ENCODE peak calls at places on chromosomes 2 and 18, in four cellular contexts. E is Peyer's patch, U is AG09309, W is transverse colon. K is an unnamed sample.

GRCh38 chr2:199057936-199058335 is 399.8 kb downstream of the SATB2 start:
- DNase-seq in E (no peak), W (no peak), U (no peak), K (no peak)

GRCh38 chr2:106575955-106576354 is 88.8 kb downstream of the CD8B2 start:
- DNase-seq in E (no peak), W (no peak), U (peak; percentile 16), K (peak; percentile 66)

GRCh38 chr2:26590960-26591618 is 50.1 kb downstream of the CIB4 start:
- DNase-seq in E (peak; percentile 25), W (no peak), U (no peak), K (peak; percentile 12)

GRCh38 chr2:237687666-237688065 is 60.3 kb downstream of the LRRFIP1 start:
- DNase-seq in U (peak; percentile 99), E (no peak), W (peak; percentile 83), K (peak; percentile 59)

GRCh38 chr2:37837576-37838335 is 87.3 kb upstream of the RMDN2 start:
- DNase-seq in W (peak; percentile 54), E (no peak), U (no peak), K (no peak)

GRCh38 chr2:203936535-203936934 is at the start of gene ICOS:
- DNase-seq in E (no peak), W (no peak), U (no peak), K (no peak)

GRCh38 chr2:99619211-99619610 is 129.4 kb upstream of the REV1 start:
- DNase-seq in U (no peak), E (no peak), W (no peak), K (no peak)

GRCh38 chr2:227453810-227454209 is 18.1 kb upstream of the AGFG1 start:
- DNase-seq in U (no peak), W (no peak), E (no peak), K (no peak)

GRCh38 chr2:222203031-222203430 is 95.8 kb downstream of the PAX3 start:
- DNase-seq in W (no peak), E (no peak), U (no peak), K (no peak)

GRCh38 chr18:57889841-57890240 is 86.7 kb upstream of the ATP8B1 start:
- DNase-seq in E (no peak), W (no peak), U (no peak), K (no peak)

GRCh38 chr18:76450912-76451421 is 44.1 kb downstream of the ZNF516 start:
- DNase-seq in U (no peak), W (peak; percentile 42), E (peak; percentile 48), K (no peak)

GRCh38 chr18:10950876-10951630 is 198.3 kb downstream of the PIEZO2 start:
- DNase-seq in U (no peak), E (no peak), W (no peak), K (no peak)

GRCh38 chr18:24986611-24987270 is 365.2 kb downstream of the ZNF521 start:
- DNase-seq in W (no peak), E (no peak), U (no peak), K (no peak)

GRCh38 chr2:36387258-36387916 is 31.8 kb downstream of the CRIM1 start:
- DNase-seq in W (no peak), E (no peak), U (no peak), K (no peak)

GRCh38 chr2:149908731-149909690 is 321.4 kb upstream of the MMADHC start:
- DNase-seq in W (no peak), U (no peak), E (no peak), K (no peak)

GRCh38 chr2:215324811-215325210 is 13.0 kb downstream of the ATIC start:
- DNase-seq in U (no peak), W (no peak), E (no peak), K (no peak)

GRCh38 chr18:48831113-48831759 is 119.5 kb downstream of the SMAD7 start:
- DNase-seq in W (no peak), U (no peak), E (no peak), K (no peak)

GRCh38 chr2:5991305-5991968 is 299.3 kb downstream of the SOX11 start:
- DNase-seq in U (no peak), E (no peak), W (no peak), K (no peak)

GRCh38 chr2:230721712-230722111 is 9.1 kb downstream of the CAB39 start:
- DNase-seq in E (no peak), U (no peak), W (no peak), K (no peak)

GRCh38 chr2:102204638-102205037 is 17.8 kb downstream of the IL1RL2 start:
- DNase-seq in E (no peak), U (no peak), W (no peak), K (no peak)

GRCh38 chr2:112541315-112542122 is 746 bp upstream of the POLR1B start:
- DNase-seq in E (peak; percentile 84), W (peak; percentile 67), U (no peak), K (no peak)

GRCh38 chr2:113173563-113174368 is at the start of gene PSD4:
- DNase-seq in E (peak; percentile 70), U (no peak), W (peak; percentile 82), K (peak; percentile 78)

DNA sequence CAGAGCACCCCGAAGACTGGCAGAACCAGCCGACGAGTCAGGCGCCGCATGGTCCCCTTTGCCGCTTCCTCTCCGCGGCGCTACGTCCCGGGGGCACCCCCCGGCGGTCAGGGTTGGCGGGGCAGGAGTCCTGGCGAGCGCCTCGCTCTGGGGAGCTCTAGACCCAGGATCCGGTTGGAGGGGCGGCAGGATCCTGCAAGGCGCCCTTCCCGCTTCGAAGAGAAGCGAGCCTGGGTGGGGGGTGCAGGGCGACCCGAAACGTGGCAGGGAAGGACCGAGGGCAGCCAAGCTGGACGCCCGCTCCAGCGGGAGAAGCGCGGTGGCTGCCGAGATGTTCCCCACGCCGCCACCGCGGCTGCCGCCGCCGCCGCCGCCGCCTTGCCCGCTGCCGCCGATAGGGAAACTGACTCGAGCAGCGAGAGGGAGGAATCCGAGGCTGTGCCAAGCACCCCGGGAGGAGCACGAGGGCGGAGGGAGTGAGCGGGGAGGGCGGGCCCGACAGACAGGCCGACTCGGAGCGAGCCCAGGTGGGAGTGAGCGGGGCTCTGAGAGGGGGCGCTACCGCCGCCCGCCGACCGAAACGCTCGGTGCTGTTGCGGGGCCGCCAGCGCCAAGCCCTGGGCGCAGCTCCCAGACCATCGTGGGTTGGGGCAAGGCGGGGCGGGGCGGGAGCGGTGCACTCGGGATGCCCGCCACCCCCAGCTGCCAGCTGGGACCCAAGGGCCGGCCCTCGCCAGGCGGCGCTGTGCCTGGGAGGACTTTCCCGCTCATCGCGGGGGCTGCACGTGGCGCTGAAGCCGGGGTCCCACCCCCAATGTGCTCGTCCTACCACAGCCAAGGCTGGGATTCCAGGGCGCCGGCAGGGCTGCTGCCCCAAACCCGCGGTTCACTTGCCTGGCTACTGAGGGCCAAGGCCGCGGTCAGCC is at the start of gene GALNT14:
- DNase-seq in U (no peak), E (peak; percentile 84), W (peak; percentile 32), K (peak; percentile 60)
- TF ChIP-seq CTCF in U (peak; percentile 53), E (peak; percentile 24), W (peak; percentile 15), K (peak; percentile 7)

GRCh38 chr2:240640939-240641338 is 15.7 kb downstream of the GPR35 start:
- DNase-seq in U (no peak), E (peak; percentile 76), W (peak; percentile 54), K (peak; percentile 68)
- TF ChIP-seq CTCF in U (peak; percentile 49), E (no peak), W (peak; percentile 51), K (peak; percentile 55)

GRCh38 chr18:50115095-50115494 is 79.9 kb downstream of the MYO5B start:
- DNase-seq in U (no peak), W (no peak), E (no peak), K (no peak)

GRCh38 chr18:50107468-50107867 is 87.5 kb downstream of the MYO5B start:
- DNase-seq in U (no peak), E (no peak), W (peak; percentile 36), K (no peak)

GRCh38 chr18:50113726-50114125 is 81.2 kb downstream of the MYO5B start:
- DNase-seq in U (no peak), W (no peak), E (no peak), K (no peak)

GRCh38 chr18:50114448-50114847 is 80.5 kb downstream of the MYO5B start:
- DNase-seq in W (no peak), U (no peak), E (no peak), K (no peak)

GRCh38 chr18:50111398-50111797 is 83.5 kb downstream of the MYO5B start:
- DNase-seq in E (no peak), U (no peak), W (no peak), K (no peak)
- TF ChIP-seq CTCF in E (no peak), U (no peak), W (peak; percentile 46), K (no peak)

DNA sequence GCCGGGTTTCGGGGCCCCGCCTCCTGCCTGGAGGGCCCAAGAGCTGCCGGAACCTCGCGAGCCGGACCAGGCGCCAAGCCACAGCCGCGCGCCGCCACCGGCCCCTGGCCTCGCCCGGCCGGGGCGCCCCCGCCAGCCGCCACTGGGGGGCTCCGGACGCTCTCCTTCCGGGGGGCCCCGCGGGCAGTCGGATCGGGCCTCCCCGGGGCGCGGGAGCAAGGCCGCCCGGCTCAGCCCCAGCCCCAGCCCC is 17.4 kb upstream of the HAAO start:
- DNase-seq in U (no peak), E (no peak), W (peak; percentile 86), K (peak; percentile 89)
- TF ChIP-seq CTCF in U (peak; percentile 2), E (peak; percentile 49), W (no peak), K (peak; percentile 17)

K was measured in right lobe of liver.